ENCODE peak calls at places on chromosomes 5 and 9, in four cellular contexts. W, Y, M and X are unnamed samples.

GRCh38 chr9:77647659-77648457 is at the start of gene GNA14:
- DNase-seq in W (peak), Y (no peak), M (peak), X (no peak)

GRCh38 chr5:142386151-142387021 is 61.6 kb upstream of the SPRY4 start:
- DNase-seq in W (no peak), Y (peak), M (peak), X (no peak)

GRCh38 chr5:179323026-179323571 is 22.2 kb downstream of the ADAMTS2 start:
- DNase-seq in W (peak), Y (no peak), M (no peak), X (no peak)

GRCh38 chr9:76373173-76373771 is 21.0 kb downstream of the RFK start:
- DNase-seq in W (no peak), Y (peak), M (no peak), X (no peak)

GRCh38 chr5:43603535-43604363 is 769 bp downstream of the NNT start:
- DNase-seq in W (peak), Y (peak), M (peak), X (peak)

GRCh38 chr9:91132576-91133073 is 229.1 kb downstream of the AUH start:
- DNase-seq in W (no peak), Y (no peak), M (no peak), X (no peak)

GRCh38 chr5:126182901-126183695 is 240.1 kb upstream of the GRAMD2B start:
- DNase-seq in W (no peak), Y (no peak), M (no peak), X (no peak)

GRCh38 chr5:169873642-169874041 is 106.7 kb downstream of the INSYN2B start:
- DNase-seq in W (no peak), Y (no peak), M (no peak), X (no peak)

GRCh38 chr5:81848368-81848767 is 97.5 kb upstream of the SSBP2 start:
- DNase-seq in W (no peak), Y (no peak), M (no peak), X (no peak)

GRCh38 chr9:87878930-87879603 is 3.6 kb upstream of the SPATA31E1 start:
- DNase-seq in W (no peak), Y (no peak), M (no peak), X (no peak)

GRCh38 chr5:139646912-139647391 is 1.2 kb upstream of the CXXC5 start:
- DNase-seq in W (peak), Y (no peak), M (peak), X (peak)

GRCh38 chr5:173341911-173342535 is 13.8 kb upstream of the STC2 start:
- DNase-seq in W (no peak), Y (no peak), M (no peak), X (no peak)

GRCh38 chr5:14112998-14113652 is 30.0 kb upstream of the TRIO start:
- DNase-seq in W (no peak), Y (peak), M (no peak), X (no peak)

GRCh38 chr9:1521547-1521946 is 471.4 kb downstream of the DMRT2 start:
- DNase-seq in W (no peak), Y (no peak), M (no peak), X (no peak)
- TF ChIP-seq CREB1 in W (no peak), Y (no peak), M (no peak), X (no peak)

DNA sequence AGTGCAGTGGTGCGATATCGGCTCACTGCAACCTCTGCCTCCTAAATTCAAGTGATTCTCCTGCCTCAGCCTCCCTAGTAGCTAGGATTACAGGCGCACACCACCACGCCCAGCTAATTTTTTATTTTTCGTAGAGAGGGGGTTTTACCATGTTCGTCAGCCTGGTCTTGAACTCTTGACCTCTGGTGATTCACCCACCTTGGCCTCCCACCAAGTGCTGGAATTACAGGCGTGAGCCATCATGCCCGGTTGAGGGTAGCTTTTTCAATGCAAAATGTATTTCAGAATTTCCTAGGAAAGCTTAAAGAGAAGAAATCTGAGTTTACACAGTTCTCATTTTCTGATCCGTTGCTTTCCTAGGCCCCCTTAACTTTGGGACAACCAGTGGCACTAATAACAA is 15.7 kb downstream of the BDP1 start:
- DNase-seq in W (no peak), Y (no peak), M (no peak), X (no peak)
- TF ChIP-seq CREB1 in W (no peak), Y (no peak), M (no peak), X (no peak)

GRCh38 chr9:4382722-4383317 is 83.0 kb upstream of the GLIS3 start:
- DNase-seq in W (no peak), Y (no peak), M (peak), X (no peak)
- TF ChIP-seq CREB1 in W (no peak), Y (no peak), M (no peak), X (no peak)

DNA sequence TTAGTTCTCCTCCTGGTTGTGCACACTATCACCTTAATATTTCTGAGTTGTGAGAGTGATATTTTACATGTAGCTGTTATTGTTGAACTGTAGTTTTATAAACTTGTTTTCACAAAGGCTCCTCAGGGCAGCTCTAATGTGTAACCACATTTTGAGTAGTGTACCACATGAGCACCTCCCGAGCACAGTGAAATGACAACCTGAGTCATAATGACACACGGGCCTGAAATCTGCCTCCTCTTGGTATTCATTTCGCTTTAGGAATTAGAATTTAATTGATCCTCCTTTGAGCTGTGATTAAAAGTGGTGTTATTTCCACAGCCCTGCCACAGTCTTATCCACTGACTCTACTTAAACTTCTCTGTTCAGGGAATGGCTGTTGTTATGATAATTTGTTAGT is 7.9 kb downstream of the MTRR start:
- DNase-seq in W (no peak), Y (no peak), M (no peak), X (no peak)
- TF ChIP-seq CREB1 in W (no peak), Y (no peak), M (no peak), X (no peak)

GRCh38 chr9:96476591-96476990 is 26.6 kb downstream of the HABP4 start:
- DNase-seq in W (no peak), Y (no peak), M (no peak), X (no peak)
- TF ChIP-seq CREB1 in W (no peak), Y (no peak), M (no peak), X (no peak)